ENCODE peak calls at places on chromosomes 2 and 18, in six cellular contexts. Y, B, S, J, X and V are unnamed samples.

GRCh38 chr2:122864728-122865127 is 1109.3 kb downstream of the TSN start:
- DNase-seq in Y (no peak), B (no peak), S (no peak), J (no peak), X (no peak), V (no peak)

GRCh38 chr18:37482433-37482832 is 83.2 kb downstream of the CELF4 start:
- DNase-seq in Y (no peak), B (no peak), S (no peak), J (no peak), X (no peak), V (no peak)

GRCh38 chr18:77106331-77106730 is 26.3 kb downstream of the MBP start:
- DNase-seq in Y (no peak), B (no peak), S (no peak), J (no peak), X (no peak), V (no peak)

GRCh38 chr2:7180641-7181370 is 263.6 kb downstream of the RNF144A start:
- DNase-seq in Y (peak; percentile 67), B (no peak), S (peak; percentile 32), J (peak; percentile 19), X (peak; percentile 60), V (no peak)

GRCh38 chr2:9596621-9597311 is 34.0 kb downstream of the YWHAQ start:
- DNase-seq in Y (no peak), B (no peak), S (no peak), J (no peak), X (no peak), V (no peak)

GRCh38 chr2:80326214-80326613 is 21.7 kb upstream of the LRRTM1 start:
- DNase-seq in Y (peak; percentile 13), B (no peak), S (peak; percentile 18), J (no peak), X (no peak), V (no peak)

GRCh38 chr2:30823452-30823851 is 16.2 kb upstream of the CAPN13 start:
- DNase-seq in Y (no peak), B (peak; percentile 5), S (no peak), J (no peak), X (peak; percentile 73), V (no peak)

GRCh38 chr2:100285691-100286090 is 36.6 kb downstream of the LONRF2 start:
- DNase-seq in Y (peak; percentile 36), B (no peak), S (no peak), J (no peak), X (no peak), V (no peak)

GRCh38 chr2:64327129-64327509 is 126.8 kb upstream of the LGALSL start:
- DNase-seq in Y (peak; percentile 29), B (no peak), S (no peak), J (no peak), X (no peak), V (no peak)

GRCh38 chr18:35311506-35311905 is 21.5 kb upstream of the ZSCAN30 start:
- DNase-seq in Y (no peak), B (no peak), S (no peak), J (peak; percentile 16), X (no peak), V (no peak)

GRCh38 chr2:127647242-127648190 is 1.6 kb downstream of the GPR17 start:
- DNase-seq in Y (no peak), B (no peak), S (no peak), J (peak; percentile 80), X (no peak), V (no peak)

GRCh38 chr2:180607501-180608060 is 372.8 kb upstream of the UBE2E3 start:
- DNase-seq in Y (no peak), B (no peak), S (peak; percentile 59), J (no peak), X (no peak), V (no peak)
- H3K4me3 ChIP-seq in Y (no peak overlapping the region), B (no peak overlapping the region), S (no peak overlapping the region), J (no peak overlapping the region), X (no peak overlapping the region), V (no peak overlapping the region)

GRCh38 chr2:224584111-224584764 is 925 bp downstream of the CUL3 start:
- DNase-seq in Y (peak; percentile 16), B (no peak), S (peak; percentile 34), J (peak; percentile 49), X (peak; percentile 49), V (peak; percentile 36)

GRCh38 chr2:224586127-224586702 is 1.1 kb upstream of the CUL3 start:
- DNase-seq in Y (no peak), B (no peak), S (no peak), J (no peak), X (no peak), V (no peak)

GRCh38 chr2:224580248-224580647 is 4.9 kb downstream of the CUL3 start:
- DNase-seq in Y (no peak), B (no peak), S (no peak), J (no peak), X (no peak), V (no peak)

GRCh38 chr2:224584768-224585204 is 377 bp downstream of the CUL3 start:
- DNase-seq in Y (peak; percentile 40), B (no peak), S (peak; percentile 35), J (peak; percentile 63), X (peak; percentile 53), V (peak; percentile 49)

DNA sequence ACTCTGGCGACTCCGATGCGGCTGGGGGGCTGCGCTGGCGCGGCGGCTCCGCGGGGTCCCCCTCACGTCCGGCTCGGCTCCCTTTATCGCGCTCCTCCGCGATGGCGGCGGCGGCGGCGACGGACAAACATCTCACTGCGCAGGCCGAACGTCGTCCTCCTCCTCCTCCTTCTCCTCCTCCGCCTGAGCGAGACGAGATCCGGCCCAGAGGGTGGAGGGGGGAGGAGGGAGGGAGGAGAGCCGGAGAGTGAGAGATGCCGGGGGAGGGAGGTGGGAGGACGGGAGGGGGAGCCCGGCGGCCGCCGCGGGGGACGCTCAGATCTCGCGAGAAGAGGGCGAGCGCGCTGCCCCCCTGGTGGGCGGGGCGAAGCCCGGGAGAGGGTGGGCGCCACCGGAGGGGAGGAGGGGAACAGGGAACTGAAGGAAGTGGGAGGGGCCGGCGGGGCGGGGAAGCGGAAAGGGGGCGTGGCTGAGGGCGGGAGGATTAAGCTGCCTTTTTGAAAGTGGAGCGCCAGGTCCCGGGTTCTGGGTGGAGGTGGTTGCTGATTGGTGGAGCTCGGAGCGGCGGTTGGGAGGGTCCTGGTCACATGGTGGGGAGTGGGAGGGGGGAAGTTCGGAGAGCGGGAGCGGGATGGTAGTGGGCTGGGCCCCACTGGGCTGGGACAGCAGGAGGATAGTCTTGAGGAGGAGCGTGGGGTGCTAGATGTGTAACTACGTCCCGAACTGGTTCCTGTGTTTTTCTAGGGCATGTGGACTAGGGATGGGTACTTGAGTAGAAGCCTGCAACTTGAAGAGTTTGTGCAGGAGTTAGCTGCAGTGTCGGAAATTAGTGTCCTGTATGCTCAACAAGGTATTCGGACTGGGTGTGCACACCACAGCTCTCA is at the start of gene CUL3:
- DNase-seq in Y (peak; percentile 99), B (peak; percentile 100), S (peak; percentile 97), J (peak; percentile 99), X (peak; percentile 100), V (peak; percentile 100)
- TF ChIP-seq POLR2A in Y (peak; percentile 89), B (peak; percentile 37), S (peak; percentile 90), J (peak; percentile 90), X (peak; percentile 55), V (no peak)

DNA sequence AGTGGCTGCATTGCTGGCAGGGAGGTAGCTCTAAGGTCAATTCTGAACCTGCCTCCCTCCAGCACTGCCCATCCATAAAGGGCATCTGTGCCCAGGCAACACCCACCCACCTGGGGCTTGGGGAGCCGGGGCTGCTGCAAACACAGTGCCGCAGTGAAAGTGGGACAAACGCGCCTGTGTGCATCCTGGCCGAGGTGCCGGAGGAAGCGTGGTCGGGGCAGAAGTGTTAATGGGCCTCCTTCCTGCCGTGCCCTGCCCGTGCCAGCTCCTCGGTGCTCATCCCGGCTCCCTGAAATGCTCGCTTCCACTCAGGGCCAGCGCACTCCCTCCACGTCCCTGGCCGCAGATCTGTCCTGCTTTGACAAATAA is 55.7 kb downstream of the ZFP36L2 start:
- DNase-seq in Y (no peak), B (no peak), S (no peak), J (no peak), X (no peak), V (no peak)
- H3K4me3 ChIP-seq in Y (no peak overlapping the region), B (no peak overlapping the region), S (no peak overlapping the region), J (no peak overlapping the region), X (no peak overlapping the region), V (no peak overlapping the region)

GRCh38 chr2:105800953-105801635 is 56.4 kb downstream of the NCK2 start:
- DNase-seq in Y (no peak), B (no peak), S (peak; percentile 43), J (no peak), X (no peak), V (no peak)

GRCh38 chr2:105801961-105802360 is 57.2 kb downstream of the NCK2 start:
- DNase-seq in Y (no peak), B (no peak), S (no peak), J (no peak), X (no peak), V (no peak)

GRCh38 chr2:105803337-105803736 is 58.6 kb downstream of the NCK2 start:
- DNase-seq in Y (no peak), B (no peak), S (no peak), J (no peak), X (no peak), V (no peak)

GRCh38 chr2:105803773-105804172 is 59.1 kb downstream of the NCK2 start:
- DNase-seq in Y (no peak), B (no peak), S (no peak), J (no peak), X (no peak), V (no peak)

GRCh38 chr2:105802587-105802986 is 57.9 kb downstream of the NCK2 start:
- DNase-seq in Y (no peak), B (no peak), S (no peak), J (no peak), X (no peak), V (no peak)
- TF ChIP-seq POLR2A in Y (no peak), B (no peak), S (no peak), J (no peak), X (no peak), V (no peak)

GRCh38 chr2:26764078-26764887 is at the start of gene SLC35F6:
- DNase-seq in Y (peak; percentile 86), B (peak; percentile 97), S (peak; percentile 71), J (peak; percentile 87), X (peak; percentile 88), V (peak; percentile 85)

GRCh38 chr2:26767129-26767528 is 3.0 kb downstream of the SLC35F6 start:
- DNase-seq in Y (no peak), B (no peak), S (no peak), J (no peak), X (no peak), V (no peak)

GRCh38 chr2:26767894-26768487 is 3.9 kb downstream of the SLC35F6 start:
- DNase-seq in Y (no peak), B (no peak), S (no peak), J (no peak), X (no peak), V (peak; percentile 61)

GRCh38 chr2:26764906-26765305 is 822 bp downstream of the SLC35F6 start:
- DNase-seq in Y (no peak), B (no peak), S (no peak), J (no peak), X (no peak), V (no peak)

DNA sequence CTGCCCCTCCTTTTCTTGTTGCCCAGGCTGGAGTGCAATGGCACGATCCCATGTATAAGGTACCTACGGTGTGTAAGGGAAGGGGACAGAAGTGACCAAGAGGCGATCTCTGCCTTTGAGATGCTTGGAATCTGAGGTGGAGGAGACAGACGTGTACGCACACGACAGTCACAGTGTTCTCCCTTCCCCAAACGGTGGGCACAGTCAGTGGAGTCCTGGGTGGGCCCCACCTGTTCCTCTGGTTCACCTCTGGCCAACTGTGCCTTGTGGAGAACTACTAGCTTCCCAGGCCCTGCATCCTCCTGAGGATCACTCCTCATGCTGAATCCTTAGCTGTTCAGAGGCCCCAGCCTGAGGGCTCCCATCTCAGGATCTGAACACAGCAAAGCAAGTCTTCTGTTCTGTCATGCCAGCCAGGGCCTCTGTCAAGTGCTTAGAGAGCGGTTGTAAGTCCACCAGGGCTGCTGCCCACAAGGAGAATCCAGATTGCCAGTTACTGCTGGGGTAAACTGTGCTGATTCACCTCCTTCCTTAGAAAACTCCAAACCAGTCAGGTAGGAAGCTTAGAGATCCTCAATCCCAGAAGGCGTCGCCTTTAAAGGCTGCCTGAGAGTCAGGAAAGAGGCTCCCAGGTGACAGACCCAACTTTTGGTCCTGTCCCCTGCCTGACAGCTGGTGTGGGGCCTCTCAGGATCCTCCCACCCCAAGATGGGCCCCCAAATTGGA is 1.6 kb downstream of the SLC35F6 start:
- DNase-seq in Y (no peak), B (no peak), S (no peak), J (no peak), X (no peak), V (no peak)
- H3K4me3 ChIP-seq in Y (peak overlapping the region; percentile 96), B (peak overlapping the region; percentile 76), S (peak overlapping the region; percentile 97), J (peak overlapping the region; percentile 79), X (no peak overlapping the region), V (peak overlapping the region; percentile 78)